ENCODE peak calls at places on chromosomes 7 and 10, in eight cellular contexts. V is HCT116, N is suprapubic skin, L is Panc1, M is GM23338, D is HepG2, T is SK-N-SH, E is K562. K is an unnamed sample.

GRCh38 chr7:16616122-16616521 is 29.4 kb downstream of the ANKMY2 start:
- DNase-seq in V (no peak), N (no peak), L (no peak), M (no peak), D (no peak), T (no peak), E (no peak), K (no peak)

GRCh38 chr10:11318812-11319598 is 292.4 kb downstream of the USP6NL start:
- DNase-seq in V (no peak), N (no peak), L (no peak), M (peak), D (no peak), T (no peak), E (no peak), K (no peak)

GRCh38 chr10:86111902-86112301 is 254.7 kb downstream of the GRID1 start:
- DNase-seq in V (no peak), N (peak), L (no peak), M (no peak), D (no peak), T (no peak), E (no peak), K (no peak)

GRCh38 chr10:127368937-127369336 is 172.5 kb upstream of the INSYN2A start:
- DNase-seq in V (no peak), N (no peak), L (no peak), M (no peak), D (no peak), T (no peak), E (no peak), K (no peak)

GRCh38 chr10:77602913-77603528 is 34.6 kb downstream of the KCNMA1 start:
- DNase-seq in V (no peak), N (no peak), L (no peak), M (no peak), D (no peak), T (no peak), E (no peak), K (no peak)

GRCh38 chr7:73626814-73627213 is 2.5 kb upstream of the MLXIPL start:
- DNase-seq in V (no peak), N (no peak), L (no peak), M (peak), D (no peak), T (no peak), E (no peak), K (no peak)

GRCh38 chr7:81235896-81236479 is 317.1 kb upstream of the SEMA3C start:
- DNase-seq in V (no peak), N (no peak), L (no peak), M (no peak), D (no peak), T (no peak), E (no peak), K (no peak)

GRCh38 chr7:140541513-140542192 is 62.3 kb upstream of the MKRN1 start:
- DNase-seq in V (peak), N (no peak), L (peak), M (peak), D (peak), T (peak), E (peak), K (peak)

GRCh38 chr7:10889266-10889898 is 84.3 kb upstream of the PHF14 start:
- DNase-seq in V (peak), N (no peak), L (peak), M (peak), D (peak), T (peak), E (peak), K (peak)

GRCh38 chr7:2943851-2944601 is 99.6 kb downstream of the CARD11 start:
- DNase-seq in V (no peak), N (peak), L (no peak), M (no peak), D (no peak), T (no peak), E (no peak), K (no peak)

GRCh38 chr7:158649279-158649678 is 55.3 kb downstream of the NCAPG2 start:
- DNase-seq in V (no peak), N (no peak), L (peak), M (no peak), D (peak), T (peak), E (peak), K (peak)

GRCh38 chr10:84097787-84098353 is 41.4 kb upstream of the GHITM start:
- DNase-seq in V (no peak), N (no peak), L (no peak), M (peak), D (no peak), T (peak), E (no peak), K (peak)

GRCh38 chr10:100976906-100977305 is 7.6 kb downstream of the SEMA4G start:
- DNase-seq in V (no peak), N (peak), L (no peak), M (no peak), D (no peak), T (no peak), E (no peak), K (no peak)

GRCh38 chr10:1166828-1167275 is 110.7 kb downstream of the WDR37 start:
- DNase-seq in V (no peak), N (peak), L (no peak), M (no peak), D (no peak), T (no peak), E (no peak), K (no peak)

GRCh38 chr7:133052357-133052756 is 29.5 kb downstream of the CHCHD3 start:
- DNase-seq in V (no peak), N (no peak), L (no peak), M (no peak), D (no peak), T (no peak), E (no peak), K (no peak)

GRCh38 chr7:1558841-1559625 is 3.0 kb upstream of the TMEM184A start:
- DNase-seq in V (no peak), N (no peak), L (no peak), M (no peak), D (no peak), T (peak), E (no peak), K (no peak)

GRCh38 chr7:123220396-123220795 is 20.6 kb upstream of the SLC13A1 start:
- DNase-seq in V (no peak), N (no peak), L (no peak), M (no peak), D (no peak), T (no peak), E (no peak), K (peak)

GRCh38 chr7:2099036-2099957 is 133.4 kb downstream of the MAD1L1 start:
- DNase-seq in V (no peak), N (no peak), L (no peak), M (no peak), D (no peak), T (no peak), E (peak), K (no peak)

GRCh38 chr10:121681982-121682687 is 83.9 kb upstream of the FGFR2 start:
- DNase-seq in V (no peak), N (no peak), L (no peak), M (no peak), D (no peak), T (no peak), E (no peak), K (peak)

GRCh38 chr10:60236869-60237524 is 152.7 kb downstream of the ANK3 start:
- DNase-seq in V (no peak), N (no peak), L (no peak), M (no peak), D (no peak), T (peak), E (no peak), K (peak)

GRCh38 chr10:118107040-118107439 is 60.3 kb upstream of the RAB11FIP2 start:
- DNase-seq in V (no peak), N (no peak), L (no peak), M (no peak), D (no peak), T (no peak), E (no peak), K (no peak)

GRCh38 chr7:105250239-105250638 is 138.5 kb downstream of the SRPK2 start:
- DNase-seq in V (no peak), N (no peak), L (no peak), M (no peak), D (no peak), T (no peak), E (no peak), K (no peak)

GRCh38 chr7:36264123-36264916 is 111.3 kb downstream of the EEPD1 start:
- DNase-seq in V (no peak), N (no peak), L (no peak), M (no peak), D (no peak), T (peak), E (no peak), K (no peak)

GRCh38 chr10:109846832-109847231 is 76.5 kb downstream of the XPNPEP1 start:
- DNase-seq in V (no peak), N (no peak), L (no peak), M (no peak), D (no peak), T (peak), E (no peak), K (no peak)

GRCh38 chr7:13057462-13058200 is 370.2 kb downstream of the ARL4A start:
- DNase-seq in V (no peak), N (no peak), L (no peak), M (no peak), D (no peak), T (no peak), E (no peak), K (peak)

DNA sequence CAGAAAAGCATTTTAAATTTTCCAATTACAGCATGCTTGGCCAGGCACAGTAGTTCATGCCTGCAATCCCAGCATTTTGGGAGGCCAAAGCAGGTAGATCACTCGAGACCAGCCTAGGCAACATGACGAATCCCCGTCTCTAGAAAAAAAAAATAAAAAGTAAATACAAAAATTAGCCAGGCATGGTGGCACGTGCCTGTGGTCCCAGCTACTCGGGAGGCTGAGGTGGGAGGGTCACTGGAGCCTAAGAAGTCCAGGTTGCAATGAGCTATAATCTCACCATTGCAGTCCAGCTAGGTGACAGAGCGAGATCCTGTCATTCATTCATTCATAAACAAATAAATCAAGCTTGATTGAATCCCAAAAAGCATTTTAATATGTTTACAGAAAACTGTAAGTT is 234.9 kb downstream of the PARD3 start:
- DNase-seq in V (no peak), N (no peak), L (no peak), M (no peak), D (no peak), T (no peak), E (no peak), K (no peak)
- TF ChIP-seq POLR2AphosphoS5 in V (no peak), N (no peak), L (no peak), M (no peak), D (no peak), T (no peak), E (no peak), K (no peak)

DNA sequence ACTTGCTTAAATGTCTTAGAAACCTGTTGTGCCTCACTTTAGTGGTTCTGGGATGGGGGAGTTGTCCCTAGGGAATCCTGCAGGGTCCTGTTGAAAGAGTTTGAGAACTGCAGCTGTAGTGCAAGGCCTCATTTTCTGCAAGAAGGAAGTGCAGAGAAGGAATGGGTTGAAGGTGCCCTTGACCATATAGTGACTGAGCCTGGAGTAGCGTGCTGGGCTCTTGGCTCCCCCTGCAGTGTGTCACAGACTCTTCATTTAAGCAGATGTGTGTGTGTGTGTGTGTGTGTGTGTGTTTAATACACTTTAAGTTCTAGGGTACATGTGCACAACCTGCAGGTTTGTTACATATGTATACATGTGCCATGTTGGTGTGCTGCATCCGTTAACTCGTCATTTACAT is 92.2 kb downstream of the GRK5 start:
- DNase-seq in V (no peak), N (no peak), L (no peak), M (peak), D (no peak), T (no peak), E (no peak), K (no peak)
- TF ChIP-seq CTCF in V (peak), N (no peak), L (peak), M (peak), D (peak), T (no peak), E (peak), K (no peak)

DNA sequence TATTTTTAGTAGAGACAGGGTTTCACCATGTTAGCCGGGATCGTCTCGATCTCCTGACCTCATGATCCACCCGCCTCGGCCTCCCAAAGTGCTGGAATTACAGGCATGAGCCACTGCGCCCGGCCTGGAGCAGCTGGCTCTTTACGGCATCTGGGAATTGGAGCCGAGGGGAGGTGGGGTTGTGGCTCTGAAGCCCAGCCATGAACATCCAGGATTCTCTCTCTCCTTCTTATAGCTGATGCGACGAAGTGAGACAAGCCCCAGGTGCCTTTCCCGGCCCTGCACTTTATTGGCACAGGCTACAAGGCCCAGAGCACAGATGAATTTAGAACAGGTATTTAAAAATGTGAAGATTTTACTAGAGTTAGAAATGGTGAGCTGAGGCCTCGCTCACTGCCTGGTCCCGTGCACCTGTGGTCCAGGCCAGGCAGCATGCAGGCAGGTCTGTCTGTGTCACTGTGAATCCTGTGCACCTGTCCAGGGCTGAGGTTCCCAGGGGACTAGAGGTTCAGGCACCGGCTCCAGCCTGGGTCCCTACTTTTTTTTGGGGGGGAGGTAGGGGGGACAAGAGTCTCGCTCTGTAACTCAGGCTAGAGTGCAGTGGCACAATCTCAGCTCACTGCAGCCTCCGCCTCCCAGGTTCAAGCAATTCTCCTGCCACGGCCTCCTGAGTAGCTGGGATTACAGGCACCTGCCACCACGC is 379.7 kb upstream of the FOXK1 start:
- DNase-seq in V (no peak), N (peak), L (no peak), M (no peak), D (no peak), T (no peak), E (no peak), K (no peak)
- TF ChIP-seq POLR2AphosphoS5 in V (no peak), N (no peak), L (no peak), M (no peak), D (no peak), T (no peak), E (no peak), K (no peak)

GRCh38 chr7:6271694-6272371 is 591 bp downstream of the CYTH3 start:
- DNase-seq in V (no peak), N (no peak), L (no peak), M (no peak), D (no peak), T (no peak), E (peak), K (peak)

GRCh38 chr7:6272481-6273323 is at the start of gene CYTH3:
- DNase-seq in V (no peak), N (peak), L (no peak), M (peak), D (peak), T (peak), E (peak), K (peak)

GRCh38 chr7:6269527-6269926 is 2.9 kb downstream of the CYTH3 start:
- DNase-seq in V (no peak), N (no peak), L (no peak), M (no peak), D (no peak), T (no peak), E (no peak), K (no peak)

GRCh38 chr7:6273380-6273837 is 985 bp upstream of the CYTH3 start:
- DNase-seq in V (no peak), N (no peak), L (no peak), M (no peak), D (peak), T (peak), E (no peak), K (no peak)

DNA sequence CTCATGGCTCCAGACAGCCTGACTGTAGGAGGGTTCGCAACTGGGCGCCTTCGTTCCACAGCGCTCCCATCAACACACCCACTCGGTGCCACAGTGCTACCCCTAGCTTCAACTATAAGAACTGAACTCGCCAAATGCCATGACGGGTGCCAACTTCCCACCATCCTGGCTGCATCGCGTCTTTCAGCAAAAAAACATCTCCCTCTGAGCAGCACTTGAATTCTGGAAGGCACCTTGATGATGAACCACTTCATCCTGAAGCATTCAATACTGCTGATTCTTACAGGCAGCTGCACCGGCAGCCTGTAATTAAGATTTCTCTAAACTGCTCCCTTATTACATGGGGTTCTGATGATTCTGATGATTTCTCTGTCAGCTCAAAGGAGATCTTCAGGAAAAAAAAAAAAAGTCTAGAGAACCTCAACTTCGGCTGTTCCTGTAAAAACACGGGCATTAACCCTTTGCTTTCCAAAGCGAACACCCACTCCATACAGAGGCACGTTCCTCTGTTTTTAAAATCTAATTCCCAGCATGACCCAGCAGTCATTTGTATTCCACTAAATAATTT is 1.2 kb downstream of the CYTH3 start:
- DNase-seq in V (no peak), N (no peak), L (no peak), M (peak), D (no peak), T (peak), E (no peak), K (peak)
- TF ChIP-seq CTCF in V (peak), N (peak), L (no peak), M (no peak), D (no peak), T (peak), E (no peak), K (peak)

GRCh38 chr7:142797342-142797798 is 26.6 kb downstream of the PRSS2 start:
- DNase-seq in V (no peak), N (no peak), L (no peak), M (peak), D (no peak), T (no peak), E (no peak), K (no peak)
- TF ChIP-seq POLR2AphosphoS5 in V (no peak), N (no peak), L (no peak), M (no peak), D (no peak), T (no peak), E (no peak), K (no peak)